ENCODE peak calls at places on chromosome 22, in ten cellular contexts. P, O, Z, L, V, B, K, T, J and Y are unnamed samples.

GRCh38 chr22:50305658-50306566 is 1.5 kb downstream of the PLXNB2 start:
- DNase-seq in P (peak), O (no peak), Z (peak), L (peak), V (peak), B (peak), K (no peak), T (peak), J (peak), Y (no peak)

GRCh38 chr22:49592780-49593501 is 234.7 kb downstream of the BRD1 start:
- DNase-seq in P (no peak), O (no peak), Z (no peak), L (no peak), V (no peak), B (no peak), K (no peak), T (no peak), J (no peak), Y (no peak)

GRCh38 chr22:44734278-44734677 is 18.1 kb upstream of the ARHGAP8 start:
- DNase-seq in P (no peak), O (no peak), Z (no peak), L (no peak), V (no peak), B (no peak), K (no peak), T (no peak), J (no peak), Y (no peak)

GRCh38 chr22:42299586-42300285 is 29.3 kb upstream of the TCF20 start:
- DNase-seq in P (no peak), O (peak), Z (no peak), L (no peak), V (no peak), B (no peak), K (peak), T (no peak), J (peak), Y (no peak)

GRCh38 chr22:42632096-42632495 is 8.3 kb downstream of the ATP5MGL start:
- DNase-seq in P (no peak), O (no peak), Z (no peak), L (no peak), V (no peak), B (no peak), K (no peak), T (no peak), J (no peak), Y (no peak)

GRCh38 chr22:45280995-45281394 is 3.8 kb upstream of the UPK3A start:
- DNase-seq in P (no peak), O (no peak), Z (no peak), L (no peak), V (no peak), B (no peak), K (no peak), T (no peak), J (no peak), Y (no peak)

GRCh38 chr22:36298601-36299000 is 45.7 kb downstream of the APOL1 start:
- DNase-seq in P (no peak), O (no peak), Z (no peak), L (no peak), V (no peak), B (no peak), K (no peak), T (no peak), J (no peak), Y (no peak)

GRCh38 chr22:46036558-46037408 is 59.8 kb upstream of the WNT7B start:
- DNase-seq in P (no peak), O (peak), Z (peak), L (no peak), V (no peak), B (peak), K (peak), T (peak), J (no peak), Y (no peak)

GRCh38 chr22:36323182-36323854 is 64.4 kb downstream of the MYH9 start:
- DNase-seq in P (peak), O (no peak), Z (no peak), L (peak), V (peak), B (no peak), K (no peak), T (peak), J (peak), Y (no peak)

GRCh38 chr22:43861529-43861928 is 784 bp downstream of the SULT4A1 start:
- DNase-seq in P (no peak), O (no peak), Z (no peak), L (no peak), V (no peak), B (no peak), K (no peak), T (peak), J (no peak), Y (no peak)

GRCh38 chr22:32413715-32414114 is 1.7 kb upstream of the RTCB start:
- DNase-seq in P (peak), O (no peak), Z (peak), L (no peak), V (no peak), B (no peak), K (peak), T (peak), J (no peak), Y (no peak)

GRCh38 chr22:37802310-37803194 is 5.2 kb upstream of the GCAT start:
- DNase-seq in P (peak), O (peak), Z (peak), L (no peak), V (no peak), B (no peak), K (no peak), T (peak), J (no peak), Y (no peak)

GRCh38 chr22:45402466-45402865 is 10.9 kb downstream of the SMC1B start:
- DNase-seq in P (no peak), O (no peak), Z (no peak), L (no peak), V (no peak), B (no peak), K (no peak), T (no peak), J (no peak), Y (no peak)

GRCh38 chr22:20418211-20418788 is 19.3 kb downstream of the SCARF2 start:
- DNase-seq in P (peak), O (peak), Z (peak), L (no peak), V (peak), B (no peak), K (peak), T (peak), J (peak), Y (no peak)

GRCh38 chr22:16963189-16963945 is 44.7 kb downstream of the GAB4 start:
- DNase-seq in P (no peak), O (no peak), Z (no peak), L (no peak), V (peak), B (no peak), K (no peak), T (no peak), J (no peak), Y (peak)

GRCh38 chr22:19942071-19942885 is 660 bp upstream of the TXNRD2 start:
- DNase-seq in P (peak), O (peak), Z (peak), L (no peak), V (no peak), B (no peak), K (peak), T (peak), J (no peak), Y (no peak)

GRCh38 chr22:42247596-42247995 is 22.9 kb downstream of the TCF20 start:
- DNase-seq in P (no peak), O (no peak), Z (no peak), L (no peak), V (no peak), B (no peak), K (no peak), T (no peak), J (no peak), Y (no peak)

GRCh38 chr22:39327995-39328754 is 8.8 kb upstream of the RPL3 start:
- DNase-seq in P (no peak), O (no peak), Z (no peak), L (no peak), V (no peak), B (no peak), K (no peak), T (no peak), J (no peak), Y (no peak)

DNA sequence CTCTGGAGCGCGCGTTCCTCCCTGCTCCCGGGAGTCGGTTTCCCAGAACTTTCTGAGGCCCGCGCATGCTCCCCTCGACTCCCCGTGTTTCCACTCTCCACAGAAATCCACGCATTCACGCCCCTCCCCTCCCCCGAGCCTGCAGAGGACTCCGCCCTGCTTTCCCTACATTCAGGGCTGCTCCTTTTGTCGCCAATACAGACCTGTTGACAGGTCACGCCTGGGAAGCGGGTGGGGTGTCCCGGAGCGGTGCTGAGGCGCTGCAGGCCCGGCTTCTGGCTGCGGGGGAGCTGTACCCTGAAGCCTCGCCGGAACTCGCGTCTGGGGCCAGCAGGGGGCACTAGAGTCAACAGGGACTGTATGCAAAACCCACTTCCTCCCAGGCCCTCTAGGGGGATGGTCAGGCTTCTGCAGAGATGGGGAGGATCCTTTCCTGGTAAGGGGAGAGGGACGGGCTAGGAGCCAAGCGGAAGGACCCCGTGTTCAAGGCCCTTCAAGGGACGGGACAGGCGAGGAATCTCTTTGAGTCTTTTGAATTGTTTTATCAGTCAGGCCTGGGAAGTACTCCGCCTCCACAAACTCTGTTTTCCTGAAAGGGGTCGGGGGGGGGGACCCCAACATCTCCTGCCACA is at the start of gene PRAME:
- DNase-seq in P (peak), O (peak), Z (peak), L (no peak), V (peak), B (no peak), K (peak), T (peak), J (no peak), Y (no peak)
- TF ChIP-seq CTCF in P (peak), O (peak), Z (peak), L (peak), V (peak), B (no peak), K (peak), T (peak), J (no peak), Y (no peak)

GRCh38 chr22:33699176-33699575 is 221.1 kb downstream of the LARGE1 start:
- DNase-seq in P (peak), O (no peak), Z (no peak), L (no peak), V (no peak), B (no peak), K (no peak), T (no peak), J (no peak), Y (no peak)
- TF ChIP-seq CTCF in P (no peak), O (no peak), Z (no peak), L (no peak), V (no peak), B (no peak), K (no peak), T (no peak), J (no peak), Y (no peak)

GRCh38 chr22:26316732-26317131 is 112.3 kb upstream of the ASPHD2 start:
- DNase-seq in P (no peak), O (no peak), Z (no peak), L (no peak), V (no peak), B (no peak), K (no peak), T (no peak), J (no peak), Y (no peak)

GRCh38 chr22:26320469-26320868 is 108.6 kb upstream of the ASPHD2 start:
- DNase-seq in P (no peak), O (no peak), Z (no peak), L (no peak), V (no peak), B (no peak), K (no peak), T (no peak), J (no peak), Y (no peak)

GRCh38 chr22:26322179-26322905 is 106.7 kb upstream of the ASPHD2 start:
- DNase-seq in P (peak), O (no peak), Z (no peak), L (no peak), V (no peak), B (no peak), K (no peak), T (peak), J (no peak), Y (no peak)

GRCh38 chr22:26321469-26321913 is 107.6 kb upstream of the ASPHD2 start:
- DNase-seq in P (peak), O (no peak), Z (peak), L (no peak), V (no peak), B (no peak), K (no peak), T (peak), J (no peak), Y (no peak)

GRCh38 chr22:26318975-26319374 is 110.1 kb upstream of the ASPHD2 start:
- DNase-seq in P (peak), O (no peak), Z (no peak), L (no peak), V (no peak), B (no peak), K (no peak), T (no peak), J (no peak), Y (no peak)
- TF ChIP-seq CTCF in P (no peak), O (peak), Z (no peak), L (no peak), V (no peak), B (no peak), K (peak), T (peak), J (no peak), Y (no peak)

DNA sequence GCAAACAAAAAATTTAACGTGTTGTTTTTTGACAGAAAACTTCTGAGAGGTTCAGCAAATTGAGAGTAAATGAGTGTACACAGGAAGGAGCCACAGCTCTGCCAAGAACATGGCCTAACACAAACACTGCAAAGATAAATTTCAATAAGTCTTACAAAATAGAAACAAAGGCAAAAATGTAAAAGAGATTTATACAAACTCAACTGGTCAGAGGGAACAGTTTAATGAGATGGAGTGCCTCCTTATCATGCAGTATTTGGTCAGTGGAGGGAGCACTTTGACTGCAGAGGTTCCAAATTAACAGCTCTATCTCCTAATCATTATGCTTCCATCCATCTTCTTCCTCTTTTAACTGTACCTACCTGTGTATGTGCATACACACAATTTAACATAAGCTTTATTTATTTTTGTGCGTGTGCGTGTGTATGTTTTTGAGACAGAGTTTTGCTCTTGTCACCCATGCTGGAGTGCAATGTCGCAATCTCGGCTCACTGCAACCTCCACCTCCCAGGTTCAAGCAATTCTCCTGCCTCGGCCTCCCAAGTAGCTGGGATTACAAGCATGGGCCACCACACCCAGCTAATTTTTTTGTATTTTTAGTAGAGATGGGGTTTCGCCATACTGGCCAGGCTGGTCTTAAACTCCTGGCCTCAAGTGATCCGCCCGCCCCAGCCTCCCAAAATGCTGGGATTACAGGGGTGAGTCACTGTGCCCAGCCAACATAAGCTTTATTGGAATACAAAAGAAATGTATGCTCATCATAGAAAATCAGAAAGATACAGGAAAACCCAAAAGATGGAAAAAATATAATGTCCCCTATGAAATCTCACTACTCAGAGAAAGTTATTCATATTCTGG is 111.9 kb downstream of the MRTFA start:
- DNase-seq in P (peak), O (no peak), Z (peak), L (no peak), V (no peak), B (no peak), K (peak), T (peak), J (no peak), Y (no peak)
- TF ChIP-seq CTCF in P (peak), O (peak), Z (peak), L (peak), V (no peak), B (no peak), K (peak), T (peak), J (no peak), Y (no peak)